ENCODE peak calls at places on chromosomes 5 and 9, in nine cellular contexts. P is brain microvascular endothelial cell, A is GM10248, L is cardiac fibroblast, G is progenitor cell of endocrine pancreas, U is WTC11, D is tibial nerve, T is HCT116, E is AG10803. K is an unnamed sample.

GRCh38 chr5:76007904-76008303 is 75.3 kb upstream of the SV2C start:
- DNase-seq in E (no peak), D (no peak), T (no peak), A (peak; percentile 22), G (no peak), P (no peak), L (no peak), U (no peak), K (no peak)

GRCh38 chr9:129111143-129111761 is at the start of gene PTPA:
- DNase-seq in U (peak; percentile 84), L (peak; percentile 93), T (peak; percentile 70), G (peak; percentile 84), A (peak; percentile 94), E (peak; percentile 85), D (peak; percentile 61), P (peak; percentile 67), K (peak; percentile 87)

GRCh38 chr5:36728697-36729543 is 122.5 kb downstream of the SLC1A3 start:
- DNase-seq in L (peak; percentile 81), D (peak; percentile 15), T (no peak), A (peak; percentile 62), E (peak; percentile 63), U (no peak), G (no peak), P (peak; percentile 49), K (no peak)

GRCh38 chr5:74995931-74996330 is 56.4 kb downstream of the GCNT4 start:
- DNase-seq in A (no peak), U (no peak), E (peak; percentile 87), G (no peak), P (no peak), D (no peak), T (no peak), L (no peak), K (no peak)

GRCh38 chr5:61327761-61328753 is 4.0 kb upstream of the ZSWIM6 start:
- DNase-seq in U (no peak), T (no peak), D (no peak), A (peak; percentile 52), L (peak; percentile 80), E (peak; percentile 85), P (peak; percentile 88), G (no peak), K (no peak)

GRCh38 chr5:95563367-95563766 is 8.5 kb downstream of the ARSK start:
- DNase-seq in T (no peak), A (no peak), P (no peak), D (no peak), E (no peak), G (no peak), L (no peak), U (no peak), K (no peak)

GRCh38 chr5:177508837-177509236 is 789 bp downstream of the DOK3 start:
- DNase-seq in E (no peak), U (no peak), P (no peak), D (no peak), G (no peak), L (no peak), A (peak; percentile 66), T (no peak), K (no peak)

GRCh38 chr5:9483251-9483650 is 62.6 kb downstream of the SEMA5A start:
- DNase-seq in D (no peak), T (no peak), P (no peak), U (no peak), L (peak; percentile 16), A (no peak), G (no peak), E (peak; percentile 37), K (no peak)

GRCh38 chr5:58855851-58856739 is 273.2 kb downstream of the RAB3C start:
- DNase-seq in T (no peak), A (no peak), U (no peak), G (no peak), D (no peak), P (no peak), E (no peak), L (peak; percentile 4), K (no peak)

GRCh38 chr5:118611332-118611945 is 376.9 kb downstream of the DTWD2 start:
- DNase-seq in P (peak; percentile 52), U (peak; percentile 52), G (no peak), L (peak; percentile 44), T (peak; percentile 19), E (peak; percentile 47), A (peak; percentile 25), D (no peak), K (no peak)

GRCh38 chr9:133199648-133200321 is 9.3 kb downstream of the OBP2B start:
- DNase-seq in P (no peak), U (peak; percentile 34), A (no peak), T (no peak), G (no peak), D (no peak), L (no peak), E (peak; percentile 9), K (no peak)
- TF ChIP-seq CTCF in P (no peak), U (no peak), A (no peak), T (no peak), G (no peak), D (peak; percentile 22), L (no peak), E (no peak), K (no peak)

GRCh38 chr5:126098330-126099017 is 324.7 kb upstream of the GRAMD2B start:
- DNase-seq in G (no peak), D (no peak), U (no peak), P (peak; percentile 62), E (peak; percentile 13), A (no peak), T (no peak), L (peak; percentile 29), K (no peak)

GRCh38 chr5:126103050-126103449 is 320.2 kb upstream of the GRAMD2B start:
- DNase-seq in U (no peak), G (no peak), A (no peak), T (no peak), P (no peak), E (no peak), L (no peak), D (no peak), K (no peak)

GRCh38 chr5:126101901-126102300 is 321.3 kb upstream of the GRAMD2B start:
- DNase-seq in A (no peak), U (no peak), G (no peak), T (no peak), D (no peak), P (no peak), E (no peak), L (no peak), K (no peak)

GRCh38 chr5:126099077-126099476 is 324.1 kb upstream of the GRAMD2B start:
- DNase-seq in G (no peak), D (no peak), A (no peak), T (no peak), E (no peak), P (no peak), L (no peak), U (no peak), K (no peak)

DNA sequence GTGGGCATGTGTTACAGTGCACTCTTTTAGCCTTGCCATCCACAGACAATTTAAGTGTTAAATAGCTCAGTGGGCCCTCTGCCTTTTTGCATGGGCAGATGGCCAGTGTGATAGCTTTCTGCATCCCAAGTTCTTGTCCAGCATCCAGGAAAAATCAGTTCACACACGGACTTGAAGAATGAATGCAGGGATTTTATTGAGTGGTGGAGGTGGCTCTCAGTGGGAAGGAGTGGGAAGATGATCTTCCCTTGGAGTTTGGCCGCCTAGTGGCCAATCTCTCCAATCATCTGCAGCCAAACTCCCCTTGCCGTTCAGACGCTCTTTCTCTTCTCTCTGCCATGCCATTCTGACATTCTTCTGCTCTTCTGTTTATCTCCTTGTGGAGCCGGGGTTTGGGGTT is 322.4 kb upstream of the GRAMD2B start:
- DNase-seq in U (peak; percentile 15), G (no peak), P (no peak), T (peak; percentile 8), L (peak; percentile 29), E (no peak), A (no peak), D (no peak), K (no peak)
- TF ChIP-seq CTCF in U (peak; percentile 55), G (peak; percentile 24), P (peak; percentile 57), T (peak; percentile 48), L (peak; percentile 52), E (peak; percentile 17), A (no peak), D (no peak), K (no peak)

DNA sequence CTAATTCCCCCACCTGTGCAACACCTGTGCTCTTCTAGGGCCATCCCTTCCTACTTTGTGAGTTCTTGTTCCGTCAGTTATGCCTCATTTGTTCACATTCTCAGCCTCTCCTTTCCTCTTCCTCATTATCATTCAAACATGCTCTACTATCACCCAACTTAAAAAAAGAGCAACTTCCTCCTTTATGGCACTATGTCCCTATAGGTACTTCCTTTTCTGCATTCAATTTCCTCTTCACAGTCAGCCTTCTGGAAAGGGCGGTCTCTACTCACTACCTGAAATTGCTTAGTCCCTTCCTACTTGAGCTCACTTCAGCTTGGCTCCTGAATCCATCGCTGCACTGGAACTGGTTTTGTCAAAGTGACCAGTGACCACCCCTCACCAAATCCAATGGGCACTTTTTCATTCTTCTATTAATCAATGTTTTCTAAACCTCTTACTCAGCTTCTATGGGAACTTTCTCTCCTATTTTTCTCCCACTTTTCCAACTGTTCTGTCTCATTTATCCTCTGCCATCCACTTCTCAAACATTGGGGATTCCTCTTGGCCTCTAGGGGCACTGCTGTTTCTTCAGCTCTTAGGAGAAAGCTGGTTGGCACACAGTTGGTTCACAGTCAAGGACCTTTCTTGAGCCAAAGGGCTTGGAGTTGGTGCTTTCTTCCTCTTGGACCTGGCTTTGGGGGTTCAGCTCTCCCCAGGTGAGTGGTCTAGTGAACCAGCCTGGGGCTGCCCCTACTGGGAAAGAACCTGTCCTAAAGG is 112.0 kb upstream of the LHFPL2 start:
- DNase-seq in D (no peak), G (no peak), A (no peak), L (no peak), P (no peak), T (no peak), U (no peak), E (no peak), K (no peak)
- TF ChIP-seq CTCF in D (no peak), G (no peak), A (peak; percentile 25), L (peak; percentile 39), P (peak; percentile 67), T (peak; percentile 62), U (no peak), E (peak; percentile 24), K (no peak)

GRCh38 chr5:156950716-156951115 is 12.3 kb downstream of the TIMD4 start:
- DNase-seq in D (no peak), U (no peak), E (no peak), P (no peak), A (no peak), L (no peak), T (no peak), G (no peak), K (no peak)

GRCh38 chr5:156947933-156948332 is 15.1 kb downstream of the TIMD4 start:
- DNase-seq in A (no peak), P (no peak), L (no peak), U (no peak), E (no peak), T (no peak), D (no peak), G (no peak), K (no peak)

GRCh38 chr5:156951354-156951753 is 11.7 kb downstream of the TIMD4 start:
- DNase-seq in T (no peak), E (no peak), A (no peak), U (no peak), D (no peak), P (no peak), L (no peak), G (no peak), K (no peak)

DNA sequence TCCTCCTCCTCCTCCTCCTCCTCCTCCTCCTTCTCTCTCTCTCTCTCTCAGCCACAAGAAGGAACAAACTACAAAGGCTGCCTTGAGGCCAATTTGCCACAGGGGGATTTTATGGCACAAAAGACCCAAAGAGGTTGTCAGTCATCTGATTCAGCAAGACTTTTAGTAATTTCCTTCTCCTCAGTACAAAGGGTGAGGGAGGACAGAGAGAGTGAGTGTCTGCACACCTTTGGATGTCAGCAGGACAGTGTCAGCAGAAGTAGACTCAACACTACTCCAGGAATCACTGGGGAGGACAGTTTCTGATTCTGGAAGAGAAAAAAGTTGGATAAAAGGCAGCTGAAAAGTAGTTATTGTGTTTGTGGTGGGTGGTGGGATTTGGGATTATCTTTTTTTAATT is 13.6 kb downstream of the TIMD4 start:
- DNase-seq in A (no peak), T (no peak), G (no peak), D (no peak), U (no peak), L (no peak), P (no peak), E (no peak), K (no peak)
- TF ChIP-seq CTCF in A (no peak), T (no peak), G (no peak), D (no peak), U (no peak), L (no peak), P (no peak), E (no peak), K (no peak)

K was measured in mesothelial cell of epicardium.